ENCODE peak calls at places on chromosomes 6 and 20, in four cellular contexts. P is HCT116, M is A549, W is Panc1. I is an unnamed sample. For H3K4me1, the result is how much of the 10 kb centered on the place peaks cover.

GRCh38 chr20:7996898-7997297 is 22.7 kb downstream of the TMX4 start:
- DNase-seq in P (no peak), W (no peak), M (no peak), I (no peak)

GRCh38 chr6:63537959-63538300 is 34.4 kb upstream of the LOC128125822 start:
- DNase-seq in P (no peak), M (no peak), W (no peak), I (no peak)

GRCh38 chr6:56843476-56844349 is 111.2 kb upstream of the BEND6 start:
- DNase-seq in M (peak), W (no peak), P (peak), I (peak)

GRCh38 chr6:11322252-11322885 is 89.9 kb upstream of the NEDD9 start:
- DNase-seq in P (no peak), M (no peak), W (no peak), I (no peak)

GRCh38 chr6:116695398-116695797 is 14.4 kb downstream of the KPNA5 start:
- DNase-seq in P (no peak), W (no peak), M (no peak), I (no peak)

GRCh38 chr20:3848565-3848964 is 1.9 kb downstream of the MAVS start:
- DNase-seq in P (no peak), M (no peak), W (no peak), I (no peak)

GRCh38 chr6:105900120-105900937 is 185.8 kb upstream of the PRDM1 start:
- DNase-seq in M (no peak), P (no peak), W (no peak), I (no peak)

GRCh38 chr6:41451039-41451438 is 95.1 kb upstream of the FOXP4 start:
- DNase-seq in P (no peak), W (no peak), M (peak), I (peak)

GRCh38 chr20:24953621-24954133 is 4.6 kb downstream of the CST7 start:
- DNase-seq in P (no peak), W (no peak), M (no peak), I (no peak)

GRCh38 chr6:157528931-157529653 is 148.1 kb downstream of the ZDHHC14 start:
- DNase-seq in M (no peak), W (no peak), P (no peak), I (no peak)

GRCh38 chr20:63032861-63033634 is 26.3 kb upstream of the BHLHE23 start:
- DNase-seq in M (no peak), P (no peak), W (no peak), I (peak)

GRCh38 chr6:142242269-142242668 is 59.5 kb upstream of the ADGRG6 start:
- DNase-seq in M (no peak), P (no peak), W (no peak), I (peak)

GRCh38 chr6:169725270-169726048 is 1.2 kb upstream of the PHF10 start:
- DNase-seq in P (no peak), W (no peak), M (peak), I (peak)
- TF ChIP-seq REST in P (no peak), W (no peak), M (no peak), I (no peak)

GRCh38 chr6:34462010-34462409 is 3.9 kb upstream of the PACSIN1 start:
- DNase-seq in W (no peak), P (no peak), M (no peak), I (no peak)
- H3K4me1 ChIP-seq in W (under half), P (under half), M (under half), I (under half)

GRCh38 chr6:111087106-111087835 is at the start of gene SLC16A10:
- DNase-seq in P (peak), M (peak), W (no peak), I (peak)
- TF ChIP-seq REST in P (no peak), M (no peak), W (no peak), I (no peak)

GRCh38 chr20:41051426-41051825 is 22.8 kb downstream of the TOP1 start:
- DNase-seq in M (no peak), W (no peak), P (no peak), I (no peak)
- H3K4me1 ChIP-seq in M (half or more), W (under half), P (under half), I (half or more)